ENCODE peak calls at places on chromosomes 12 and 14, in nine cellular contexts. J is effector memory CD4-positive, alpha-beta T cell; Y is prostate gland; E is BE2C; G is ovary; K is fibroblast of lung; V is testis; P is tibial artery; Z is heart left ventricle. X is an unnamed sample.

GRCh38 chr14:65421201-65421981 is 8.9 kb downstream of the FUT8 start:
- DNase-seq in V (no peak), G (no peak), J (no peak), K (peak; percentile 91), Y (no peak), E (no peak), P (no peak), Z (no peak), X (no peak)

GRCh38 chr12:52266514-52266913 is 7.9 kb upstream of the KRT86 start:
- DNase-seq in J (no peak), K (no peak), Z (no peak), G (no peak), V (no peak), Y (no peak), E (no peak), P (no peak), X (no peak)

GRCh38 chr12:104057771-104058197 is 6.5 kb upstream of the HCFC2 start:
- DNase-seq in P (no peak), V (no peak), E (peak; percentile 22), K (no peak), J (no peak), G (no peak), Y (no peak), Z (no peak), X (no peak)

GRCh38 chr14:54627718-54628345 is 60.9 kb downstream of the SAMD4A start:
- DNase-seq in E (no peak), Y (no peak), J (peak; percentile 3), K (peak; percentile 72), G (no peak), Z (peak; percentile 59), V (peak; percentile 35), P (peak; percentile 66), X (no peak)

GRCh38 chr12:111578276-111578970 is 20.7 kb downstream of the ATXN2 start:
- DNase-seq in Y (no peak), E (no peak), J (no peak), K (peak; percentile 90), P (no peak), V (no peak), G (no peak), Z (no peak), X (no peak)

GRCh38 chr14:99047436-99048110 is 224.4 kb downstream of the BCL11B start:
- DNase-seq in Y (no peak), K (peak; percentile 51), V (no peak), P (no peak), Z (no peak), G (no peak), J (no peak), E (no peak), X (no peak)

GRCh38 chr12:109739747-109740693 is 26.4 kb downstream of the FAM222A start:
- DNase-seq in P (peak; percentile 10), Y (no peak), Z (peak; percentile 6), V (no peak), K (no peak), G (no peak), E (peak; percentile 55), J (no peak), X (peak; percentile 10)

GRCh38 chr14:48735607-48736006 is 850.6 kb downstream of the RPS29 start:
- DNase-seq in G (no peak), V (no peak), J (no peak), Z (no peak), P (no peak), K (no peak), E (no peak), Y (no peak), X (no peak)

GRCh38 chr14:69039287-69039628 is 60.2 kb upstream of the ACTN1 start:
- DNase-seq in Z (no peak), J (no peak), E (no peak), K (peak; percentile 92), G (no peak), V (no peak), Y (no peak), P (no peak), X (no peak)

GRCh38 chr12:109727039-109727723 is 13.6 kb downstream of the FAM222A start:
- DNase-seq in V (no peak), P (no peak), G (no peak), E (peak; percentile 32), J (no peak), Y (no peak), K (no peak), Z (peak; percentile 26), X (peak; percentile 7)

GRCh38 chr14:24119691-24120090 is 4.9 kb upstream of the NRL start:
- DNase-seq in K (no peak), G (no peak), P (no peak), E (no peak), V (no peak), J (no peak), Z (no peak), Y (no peak), X (no peak)

GRCh38 chr12:49882248-49882850 is 21.4 kb downstream of the FAIM2 start:
- DNase-seq in Y (no peak), G (no peak), K (peak; percentile 33), J (no peak), V (no peak), P (no peak), E (peak; percentile 69), Z (no peak), X (no peak)

GRCh38 chr12:49883065-49883464 is 20.6 kb downstream of the FAIM2 start:
- DNase-seq in Y (no peak), J (no peak), Z (no peak), P (no peak), G (no peak), V (no peak), K (no peak), E (peak; percentile 72), X (peak; percentile 39)

GRCh38 chr12:49885118-49885517 is 18.6 kb downstream of the FAIM2 start:
- DNase-seq in V (no peak), P (no peak), J (no peak), K (no peak), E (peak; percentile 7), Z (no peak), G (no peak), Y (no peak), X (peak; percentile 51)

GRCh38 chr12:49880756-49881390 is 22.8 kb downstream of the FAIM2 start:
- DNase-seq in P (no peak), Z (peak; percentile 31), E (no peak), Y (no peak), V (no peak), K (no peak), J (no peak), G (no peak), X (peak; percentile 22)

GRCh38 chr12:49881400-49882247 is 22.1 kb downstream of the FAIM2 start:
- DNase-seq in E (peak; percentile 7), K (no peak), Z (no peak), Y (no peak), V (no peak), G (no peak), P (no peak), J (no peak), X (peak; percentile 45)
- H3K36me3 ChIP-seq in E (peaks cover under 1% of the 10 kb centered on the region), K (no peaks in the 10 kb centered on the region), Z (no peaks in the 10 kb centered on the region), Y (no peaks in the 10 kb centered on the region), V (no peaks in the 10 kb centered on the region), G (no peaks in the 10 kb centered on the region), P (no peaks in the 10 kb centered on the region), J (no peaks in the 10 kb centered on the region), X (no peaks in the 10 kb centered on the region)

GRCh38 chr14:50521912-50522341 is 10.4 kb downstream of the MAP4K5 start:
- DNase-seq in P (no peak), J (no peak), E (no peak), K (peak; percentile 78), Y (no peak), G (no peak), V (no peak), Z (no peak), X (no peak)

GRCh38 chr14:50524071-50524470 is 8.3 kb downstream of the MAP4K5 start:
- DNase-seq in J (no peak), E (no peak), V (no peak), Z (no peak), P (no peak), K (peak; percentile 10), Y (no peak), G (no peak), X (no peak)

GRCh38 chr14:50524731-50525510 is 7.4 kb downstream of the MAP4K5 start:
- DNase-seq in Z (no peak), E (no peak), P (no peak), J (no peak), G (no peak), K (no peak), Y (no peak), V (no peak), X (no peak)

GRCh38 chr14:50520947-50521815 is 11.2 kb downstream of the MAP4K5 start:
- DNase-seq in P (peak; percentile 57), G (no peak), E (no peak), Z (no peak), J (no peak), K (peak; percentile 91), V (no peak), Y (no peak), X (no peak)

GRCh38 chr14:50523271-50524041 is 8.9 kb downstream of the MAP4K5 start:
- DNase-seq in V (no peak), P (no peak), Z (no peak), J (no peak), G (no peak), Y (no peak), K (no peak), E (no peak), X (no peak)
- H3K4me1 ChIP-seq in V (peaks cover under 1% of the 10 kb centered on the region), P (no peaks in the 10 kb centered on the region), Z (no peaks in the 10 kb centered on the region), J (peaks cover 5% of the 10 kb centered on the region), G (peaks cover 2% of the 10 kb centered on the region), Y (no peaks in the 10 kb centered on the region), K (peaks cover 13% of the 10 kb centered on the region), E (peaks cover 6% of the 10 kb centered on the region), X (peaks cover 3% of the 10 kb centered on the region)

GRCh38 chr12:11863988-11864387 is 206.8 kb upstream of the BCL2L14 start:
- DNase-seq in V (no peak), Y (no peak), Z (peak; percentile 44), K (no peak), J (no peak), G (no peak), P (no peak), E (no peak), X (no peak)

GRCh38 chr12:11861155-11861863 is 209.4 kb upstream of the BCL2L14 start:
- DNase-seq in V (no peak), K (no peak), Z (no peak), Y (no peak), J (no peak), E (no peak), G (no peak), P (no peak), X (no peak)

GRCh38 chr12:11862794-11863193 is 207.9 kb upstream of the BCL2L14 start:
- DNase-seq in G (no peak), E (no peak), J (no peak), Z (no peak), V (no peak), P (no peak), Y (no peak), K (peak; percentile 67), X (no peak)

GRCh38 chr12:11861864-11862600 is 208.7 kb upstream of the BCL2L14 start:
- DNase-seq in Z (no peak), P (no peak), V (no peak), G (no peak), E (no peak), K (no peak), Y (no peak), J (no peak), X (no peak)

GRCh38 chr12:11863478-11863906 is 207.2 kb upstream of the BCL2L14 start:
- DNase-seq in J (no peak), V (peak; percentile 52), P (peak; percentile 52), Z (peak; percentile 71), K (peak; percentile 58), Y (no peak), E (peak; percentile 35), G (peak; percentile 51), X (no peak)
- H3K36me3 ChIP-seq in J (peaks cover 16% of the 10 kb centered on the region), V (no peaks in the 10 kb centered on the region), P (peaks cover 5% of the 10 kb centered on the region), Z (peaks cover 14% of the 10 kb centered on the region), K (no peaks in the 10 kb centered on the region), Y (no peaks in the 10 kb centered on the region), E (no peaks in the 10 kb centered on the region), G (no peaks in the 10 kb centered on the region), X (peaks cover 26% of the 10 kb centered on the region)

GRCh38 chr12:93087836-93088610 is 158.9 kb upstream of the EEA1 start:
- DNase-seq in Y (no peak), K (no peak), G (no peak), V (no peak), E (no peak), J (no peak), P (no peak), Z (no peak), X (no peak)
- H3K4me1 ChIP-seq in Y (peaks cover 4% of the 10 kb centered on the region), K (peaks cover 6% of the 10 kb centered on the region), G (no peaks in the 10 kb centered on the region), V (no peaks in the 10 kb centered on the region), E (peaks cover 12% of the 10 kb centered on the region), J (no peaks in the 10 kb centered on the region), P (no peaks in the 10 kb centered on the region), Z (no peaks in the 10 kb centered on the region), X (no peaks in the 10 kb centered on the region)

X was measured in left lung.